ENCODE peak calls at places on chromosomes 3 and 15, in eight cellular contexts. Y is hippocampal formation; S is midbrain; C is stimulated activated CD4-positive, alpha-beta T cell treated with anti-CD3 and anti-CD28 coated beads, Interleukin-12 subunit alpha, Interleukin-12 subunit beta, amount 100 ng/mL, for 4 hours; E is lower lobe of right lung; T is T-helper 1 cell; U is brain pericyte; O is activated T-helper 1 cell treated with Interleukin-2 at 50 U/mL for 16 hours. I is an unnamed sample.

GRCh38 chr3:76040946-76041345 is 255.6 kb upstream of the ZNF717 start:
- DNase-seq in S (no peak), C (no peak), T (no peak), E (no peak), U (no peak), Y (no peak), O (no peak), I (no peak)

GRCh38 chr3:17407576-17407975 is 334.9 kb downstream of the TBC1D5 start:
- DNase-seq in C (no peak), T (no peak), S (no peak), O (no peak), E (no peak), U (no peak), Y (no peak), I (no peak)

GRCh38 chr3:79361748-79362378 is 405.9 kb downstream of the ROBO1 start:
- DNase-seq in O (no peak), C (no peak), E (no peak), T (no peak), U (peak), S (peak), Y (peak), I (no peak)

GRCh38 chr3:122916084-122916483 is 111.5 kb downstream of the SEMA5B start:
- DNase-seq in E (no peak), T (no peak), O (no peak), C (no peak), S (no peak), Y (no peak), U (no peak), I (no peak)

GRCh38 chr15:82934100-82934880 is 18.2 kb downstream of the HOMER2 start:
- DNase-seq in Y (no peak), C (no peak), S (no peak), E (no peak), T (no peak), O (no peak), U (no peak), I (no peak)

GRCh38 chr3:48856469-48856868 is 8.8 kb upstream of the PRKAR2A start:
- DNase-seq in Y (no peak), E (peak), S (peak), C (no peak), U (no peak), T (no peak), O (no peak), I (no peak)

GRCh38 chr15:40379853-40380252 is 2.7 kb upstream of the KNSTRN start:
- DNase-seq in C (no peak), Y (no peak), O (no peak), U (peak), E (peak), S (no peak), T (no peak), I (no peak)

GRCh38 chr15:39869858-39870515 is 50.1 kb downstream of the GPR176 start:
- DNase-seq in U (no peak), E (no peak), O (no peak), S (peak), Y (no peak), T (no peak), C (no peak), I (no peak)

GRCh38 chr15:77094397-77095030 is 23.6 kb upstream of the TSPAN3 start:
- DNase-seq in U (no peak), C (no peak), O (no peak), E (no peak), T (no peak), S (no peak), Y (no peak), I (no peak)

GRCh38 chr3:123076112-123076495 is 9.3 kb downstream of the PDIA5 start:
- DNase-seq in U (no peak), C (no peak), E (no peak), T (no peak), S (no peak), Y (no peak), O (no peak), I (no peak)

GRCh38 chr3:156705761-156706631 is 31.6 kb downstream of the TIPARP start:
- DNase-seq in S (no peak), C (no peak), E (no peak), U (no peak), O (no peak), T (no peak), Y (no peak), I (no peak)

GRCh38 chr15:94002026-94002425 is 229.3 kb upstream of the MCTP2 start:
- DNase-seq in C (no peak), E (no peak), Y (no peak), T (no peak), U (no peak), S (no peak), O (no peak), I (no peak)

GRCh38 chr3:154275308-154275707 is 49.0 kb downstream of the DHX36 start:
- DNase-seq in U (no peak), O (no peak), Y (no peak), T (no peak), E (no peak), S (no peak), C (no peak), I (no peak)

GRCh38 chr3:177350051-177350565 is 152.8 kb upstream of the TBL1XR1 start:
- DNase-seq in U (no peak), S (no peak), T (no peak), C (no peak), E (no peak), O (no peak), Y (no peak), I (no peak)

GRCh38 chr3:56125358-56126005 is 342.8 kb downstream of the ERC2 start:
- DNase-seq in T (no peak), C (no peak), U (no peak), Y (no peak), O (no peak), E (no peak), S (no peak), I (no peak)